ENCODE peak calls at places on chromosomes 7 and 10, in five cellular contexts. P is AG09319, W is neural progenitor cell, Z is tibial nerve, L is GM20000. Y is an unnamed sample.

GRCh38 chr7:3427957-3428356 is 126.9 kb downstream of the SDK1 start:
- DNase-seq in L (no peak), Z (no peak), P (no peak), W (no peak), Y (no peak)

GRCh38 chr10:79331226-79331625 is 16.0 kb upstream of the PPIF start:
- DNase-seq in Z (no peak), L (no peak), W (no peak), P (no peak), Y (no peak)

GRCh38 chr7:136086712-136087111 is 109.6 kb upstream of the MTPN start:
- DNase-seq in W (peak), Z (peak), P (peak), L (peak), Y (no peak)

GRCh38 chr7:43554423-43554822 is 28.5 kb upstream of the STK17A start:
- DNase-seq in Z (no peak), W (no peak), P (no peak), L (no peak), Y (no peak)

GRCh38 chr7:47361746-47362215 is 220.1 kb downstream of the TNS3 start:
- DNase-seq in Z (no peak), L (no peak), W (no peak), P (peak), Y (no peak)

GRCh38 chr10:11899067-11899876 is 76.1 kb downstream of the PROSER2 start:
- DNase-seq in P (no peak), Z (no peak), W (no peak), L (no peak), Y (no peak)

GRCh38 chr7:33186187-33186586 is 56.8 kb downstream of the BBS9 start:
- DNase-seq in L (no peak), W (peak), P (no peak), Z (no peak), Y (no peak)

GRCh38 chr7:29957921-29958320 is 31.7 kb downstream of the SCRN1 start:
- DNase-seq in P (no peak), L (no peak), W (no peak), Z (no peak), Y (no peak)

GRCh38 chr10:11224792-11225448 is 207.2 kb downstream of the CELF2 start:
- DNase-seq in P (no peak), L (no peak), Z (no peak), W (no peak), Y (no peak)

GRCh38 chr10:128864554-128865300 is 602.3 kb upstream of the MGMT start:
- DNase-seq in P (no peak), W (no peak), L (no peak), Z (no peak), Y (no peak)

GRCh38 chr7:146216371-146217041 is 99.9 kb downstream of the CNTNAP2 start:
- DNase-seq in Z (no peak), P (no peak), L (no peak), W (no peak), Y (no peak)

GRCh38 chr7:131076711-131077170 is 250.9 kb upstream of the MKLN1 start:
- DNase-seq in P (no peak), W (no peak), L (no peak), Z (no peak), Y (no peak)

GRCh38 chr7:359776-360361 is 69.9 kb downstream of the FOXL3 start:
- DNase-seq in W (no peak), Z (no peak), L (no peak), P (no peak), Y (no peak)

GRCh38 chr7:24831240-24831639 is 74.0 kb upstream of the GSDME start:
- DNase-seq in Z (no peak), P (no peak), W (no peak), L (no peak), Y (no peak)

DNA sequence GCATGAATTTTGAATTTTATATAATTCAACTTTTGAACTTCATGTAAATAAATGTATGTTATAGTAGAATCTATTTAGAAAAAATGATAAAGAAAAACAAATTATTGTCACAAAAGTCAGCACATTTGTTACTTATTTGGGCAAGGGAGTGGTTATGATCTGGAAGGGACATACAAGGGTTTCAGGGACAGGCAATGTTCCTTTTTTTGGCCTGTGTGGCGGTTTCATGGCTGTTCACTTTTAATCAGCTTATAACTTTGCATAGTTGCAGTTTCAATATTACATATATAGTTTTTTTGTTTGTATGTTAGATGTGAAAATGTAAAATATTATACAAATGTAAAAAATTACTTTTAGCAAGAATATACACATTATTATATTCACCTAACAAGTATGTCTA is 256.2 kb downstream of the PCLO start:
- DNase-seq in Z (no peak), W (no peak), P (no peak), L (no peak), Y (no peak)
- TF ChIP-seq CTCF in Z (no peak), W (no peak), P (no peak), L (no peak), Y (no peak)

DNA sequence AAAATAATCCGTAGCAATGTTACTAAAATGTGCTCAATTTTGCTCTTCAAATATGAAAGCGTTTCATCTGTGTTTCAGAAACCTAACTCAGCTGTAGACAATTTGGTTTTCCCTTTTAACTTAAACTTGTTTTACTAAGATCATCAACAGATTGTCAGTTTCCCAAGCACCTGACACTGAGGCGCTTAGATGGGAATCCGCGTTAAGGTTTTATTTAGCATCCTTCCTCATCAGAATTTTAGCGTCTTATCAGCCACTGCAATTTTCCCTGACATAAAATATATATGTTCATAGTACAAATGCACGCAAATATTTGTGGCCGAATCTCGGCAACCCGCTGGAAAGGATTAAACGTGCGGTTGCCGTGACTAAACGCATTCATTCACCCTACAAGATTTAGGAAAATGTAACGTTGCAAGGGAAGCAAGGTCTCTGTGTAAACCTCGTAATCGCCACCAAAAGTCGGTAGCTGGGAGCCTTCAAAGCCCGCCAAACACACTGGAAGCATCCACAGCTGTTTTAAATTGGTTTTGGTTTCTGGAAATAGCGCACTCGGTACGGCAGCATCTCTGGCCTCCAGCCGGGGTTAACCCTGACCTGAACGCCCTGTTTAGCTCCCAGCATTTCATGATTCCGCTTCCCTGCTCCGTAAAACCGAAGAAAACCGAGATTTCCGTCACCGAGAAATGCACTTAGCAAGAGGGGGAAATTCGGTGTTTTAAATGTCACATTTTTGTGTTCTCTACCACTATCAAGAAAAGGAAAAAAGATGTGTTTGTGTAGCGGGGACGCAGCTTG is 970 bp downstream of the SGCE start:
- DNase-seq in W (peak), L (no peak), P (no peak), Z (no peak), Y (no peak)
- TF ChIP-seq CTCF in W (no peak), L (no peak), P (no peak), Z (no peak), Y (no peak)

GRCh38 chr7:27774717-27775328 is 34.9 kb downstream of the TAX1BP1 start:
- DNase-seq in L (no peak), P (peak), Z (no peak), W (peak), Y (no peak)
- TF ChIP-seq CTCF in L (no peak), P (peak), Z (peak), W (peak), Y (peak)

DNA sequence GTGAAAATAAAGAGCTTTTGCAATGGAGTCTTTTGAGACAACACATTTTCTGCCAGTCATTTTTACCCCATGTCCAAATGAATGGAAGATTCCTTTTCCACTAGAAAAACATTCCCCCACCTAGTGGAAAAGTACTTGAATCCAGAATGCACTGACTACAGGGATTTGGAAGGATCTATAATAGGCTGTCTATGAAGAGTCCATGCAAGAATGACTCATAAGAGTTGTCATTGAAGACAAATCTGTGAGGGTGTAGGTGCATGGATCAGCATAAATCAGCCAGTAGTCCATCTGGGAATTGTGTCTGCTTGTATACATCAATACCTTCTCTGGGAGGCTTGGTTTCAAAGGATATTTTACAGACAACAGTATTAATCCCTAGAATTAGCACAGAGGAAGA is 32.5 kb upstream of the TRUB1 start:
- DNase-seq in W (peak), Z (no peak), P (no peak), L (no peak), Y (no peak)
- TF ChIP-seq CTCF in W (no peak), Z (no peak), P (no peak), L (no peak), Y (no peak)

DNA sequence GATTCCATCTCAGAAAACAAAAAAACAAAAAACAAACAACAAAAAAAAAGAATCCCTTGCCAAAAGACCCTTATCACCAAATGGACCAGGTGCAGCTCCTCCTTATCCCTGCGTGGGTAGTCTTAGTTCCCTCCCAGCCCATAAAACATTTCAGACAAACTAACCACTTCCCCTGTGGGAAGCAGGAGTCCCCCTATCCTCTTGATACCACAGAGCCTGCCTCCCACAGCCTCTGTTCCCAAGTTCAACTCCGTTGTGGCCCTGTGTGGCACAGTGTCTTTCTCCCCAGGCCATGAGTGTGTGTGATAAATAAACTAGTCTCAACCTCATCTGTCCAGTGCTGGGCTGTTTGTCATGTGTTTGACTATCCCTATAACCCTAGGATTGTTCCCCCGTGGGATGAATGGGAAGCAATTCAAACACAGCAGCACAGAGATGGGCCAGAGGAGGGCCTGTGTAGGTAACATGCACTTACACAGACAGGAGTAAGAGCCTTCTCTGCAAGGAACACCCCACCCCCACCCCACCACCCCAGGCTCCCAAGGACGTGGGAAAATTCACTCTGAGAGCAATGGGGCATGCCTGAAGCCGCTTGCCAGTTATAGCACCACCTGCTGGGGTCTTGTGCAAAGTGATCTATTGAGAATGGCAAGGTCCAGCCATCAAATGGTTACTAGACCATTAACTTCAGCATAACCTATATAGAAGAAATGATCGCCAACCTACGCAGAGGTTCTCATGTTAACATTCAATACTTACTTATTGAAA is 147.1 kb upstream of the GHITM start:
- DNase-seq in P (no peak), L (peak), Z (no peak), W (peak), Y (no peak)
- TF ChIP-seq CTCF in P (no peak), L (peak), Z (no peak), W (peak), Y (no peak)

GRCh38 chr7:154854836-154855235 is 148.1 kb downstream of the PAXIP1 start:
- DNase-seq in W (no peak), Z (no peak), L (no peak), P (no peak), Y (no peak)
- TF ChIP-seq CTCF in W (no peak), Z (no peak), L (no peak), P (no peak), Y (no peak)